ENCODE peak calls at places on chromosomes 16 and 17, in four cellular contexts. One of them, this sample, is unnamed.

GRCh38 chr17:81350320-81350686 is 45.0 kb upstream of the BAHCC1 start:
- DNase-seq in foreskin fibroblast: no peak
- DNase-seq in nephron progenitor cell: no peak
- DNase-seq in bronchial epithelial cell: peak
- DNase-seq in this sample: no peak

GRCh38 chr17:60142872-60143499 is 6.8 kb upstream of the CA4 start:
- DNase-seq in foreskin fibroblast: peak
- DNase-seq in nephron progenitor cell: peak
- DNase-seq in bronchial epithelial cell: peak
- DNase-seq in this sample: peak

GRCh38 chr16:46687486-46687885 is 1.5 kb downstream of the VPS35 start:
- DNase-seq in foreskin fibroblast: no peak
- DNase-seq in nephron progenitor cell: no peak
- DNase-seq in bronchial epithelial cell: no peak
- DNase-seq in this sample: no peak

GRCh38 chr16:23491490-23492391 is 18.6 kb downstream of the GGA2 start:
- DNase-seq in foreskin fibroblast: no peak
- DNase-seq in nephron progenitor cell: no peak
- DNase-seq in bronchial epithelial cell: peak
- DNase-seq in this sample: no peak

GRCh38 chr17:48545022-48545376 is at the start of gene HOXB2:
- DNase-seq in foreskin fibroblast: peak
- DNase-seq in nephron progenitor cell: peak
- DNase-seq in bronchial epithelial cell: no peak
- DNase-seq in this sample: no peak

GRCh38 chr17:43442711-43443110 is 41.1 kb upstream of the DHX8 start:
- DNase-seq in foreskin fibroblast: no peak
- DNase-seq in nephron progenitor cell: no peak
- DNase-seq in bronchial epithelial cell: peak
- DNase-seq in this sample: no peak

GRCh38 chr17:19410101-19410500 is 931 bp upstream of the RNF112 start:
- DNase-seq in foreskin fibroblast: no peak
- DNase-seq in nephron progenitor cell: no peak
- DNase-seq in bronchial epithelial cell: no peak
- DNase-seq in this sample: no peak

GRCh38 chr16:67641779-67642708 is 2.9 kb upstream of the CARMIL2 start:
- DNase-seq in foreskin fibroblast: no peak
- DNase-seq in nephron progenitor cell: no peak
- DNase-seq in bronchial epithelial cell: peak
- DNase-seq in this sample: no peak

GRCh38 chr17:50264263-50265113 is 9.8 kb upstream of the TMEM92 start:
- DNase-seq in foreskin fibroblast: peak
- DNase-seq in nephron progenitor cell: peak
- DNase-seq in bronchial epithelial cell: no peak
- DNase-seq in this sample: no peak

GRCh38 chr16:49502136-49502881 is 128.7 kb downstream of the C16orf78 start:
- DNase-seq in foreskin fibroblast: no peak
- DNase-seq in nephron progenitor cell: no peak
- DNase-seq in bronchial epithelial cell: no peak
- DNase-seq in this sample: no peak

GRCh38 chr17:58156839-58157803 is 8.9 kb downstream of the OR4D1 start:
- DNase-seq in foreskin fibroblast: no peak
- DNase-seq in nephron progenitor cell: peak
- DNase-seq in bronchial epithelial cell: no peak
- DNase-seq in this sample: peak

DNA sequence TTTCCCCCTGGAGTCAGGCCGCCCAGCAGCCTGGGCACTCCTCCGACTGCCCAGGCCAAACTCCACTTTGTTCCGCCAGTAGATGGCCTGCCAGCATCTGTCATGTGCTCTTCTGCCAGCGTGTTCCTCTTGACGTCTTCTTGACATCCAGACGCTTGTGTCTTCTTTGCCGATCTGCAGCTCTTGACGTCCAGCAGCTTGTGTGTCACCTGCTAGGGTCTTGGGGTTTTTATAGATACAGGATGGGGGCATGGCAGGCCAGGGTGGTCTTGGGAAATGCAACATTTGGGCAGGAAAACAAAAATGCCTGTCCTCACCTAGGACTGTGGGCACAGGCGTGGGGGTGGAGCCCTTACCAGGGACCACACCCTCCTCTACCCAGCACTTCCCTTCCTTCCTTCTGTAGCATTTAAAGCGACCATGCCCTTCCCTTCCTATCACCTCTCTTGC is 88.7 kb downstream of the BMERB1 start:
- DNase-seq in foreskin fibroblast: no peak
- DNase-seq in nephron progenitor cell: no peak
- DNase-seq in bronchial epithelial cell: no peak
- DNase-seq in this sample: no peak
- TF ChIP-seq CTCF in foreskin fibroblast: no peak
- TF ChIP-seq CTCF in nephron progenitor cell: no peak
- TF ChIP-seq CTCF in bronchial epithelial cell: peak
- TF ChIP-seq CTCF in this sample: no peak

GRCh38 chr17:4551141-4551540 is 4.0 kb downstream of the MYBBP1A start:
- DNase-seq in foreskin fibroblast: no peak
- DNase-seq in nephron progenitor cell: no peak
- DNase-seq in bronchial epithelial cell: no peak
- DNase-seq in this sample: peak
- TF ChIP-seq CTCF in foreskin fibroblast: no peak
- TF ChIP-seq CTCF in nephron progenitor cell: no peak
- TF ChIP-seq CTCF in bronchial epithelial cell: peak
- TF ChIP-seq CTCF in this sample: peak

GRCh38 chr16:66536525-66536924 is 13.4 kb downstream of the TK2 start:
- DNase-seq in foreskin fibroblast: no peak
- DNase-seq in nephron progenitor cell: no peak
- DNase-seq in bronchial epithelial cell: no peak
- DNase-seq in this sample: no peak
- TF ChIP-seq CTCF in foreskin fibroblast: no peak
- TF ChIP-seq CTCF in nephron progenitor cell: no peak
- TF ChIP-seq CTCF in bronchial epithelial cell: no peak
- TF ChIP-seq CTCF in this sample: no peak

GRCh38 chr16:2715519-2715918 is 4.5 kb downstream of the PRSS27 start:
- DNase-seq in foreskin fibroblast: peak
- DNase-seq in nephron progenitor cell: peak
- DNase-seq in bronchial epithelial cell: no peak
- DNase-seq in this sample: peak
- TF ChIP-seq CTCF in foreskin fibroblast: no peak
- TF ChIP-seq CTCF in nephron progenitor cell: no peak
- TF ChIP-seq CTCF in bronchial epithelial cell: no peak
- TF ChIP-seq CTCF in this sample: no peak

GRCh38 chr16:12193688-12194087 is 217.2 kb downstream of the SNX29 start:
- DNase-seq in foreskin fibroblast: no peak
- DNase-seq in nephron progenitor cell: no peak
- DNase-seq in bronchial epithelial cell: no peak
- DNase-seq in this sample: no peak
- TF ChIP-seq CTCF in foreskin fibroblast: no peak
- TF ChIP-seq CTCF in nephron progenitor cell: no peak
- TF ChIP-seq CTCF in bronchial epithelial cell: no peak
- TF ChIP-seq CTCF in this sample: no peak

GRCh38 chr17:11986939-11987329 is 10.3 kb downstream of the ZNF18 start:
- DNase-seq in foreskin fibroblast: peak
- DNase-seq in nephron progenitor cell: peak
- DNase-seq in bronchial epithelial cell: peak
- DNase-seq in this sample: no peak
- TF ChIP-seq CTCF in foreskin fibroblast: peak
- TF ChIP-seq CTCF in nephron progenitor cell: peak
- TF ChIP-seq CTCF in bronchial epithelial cell: peak
- TF ChIP-seq CTCF in this sample: peak

GRCh38 chr17:1767358-1767757 is 5.5 kb downstream of the SERPINF1 start:
- DNase-seq in foreskin fibroblast: no peak
- DNase-seq in nephron progenitor cell: no peak
- DNase-seq in bronchial epithelial cell: no peak
- DNase-seq in this sample: no peak
- TF ChIP-seq CTCF in foreskin fibroblast: no peak
- TF ChIP-seq CTCF in nephron progenitor cell: no peak
- TF ChIP-seq CTCF in bronchial epithelial cell: no peak
- TF ChIP-seq CTCF in this sample: no peak

DNA sequence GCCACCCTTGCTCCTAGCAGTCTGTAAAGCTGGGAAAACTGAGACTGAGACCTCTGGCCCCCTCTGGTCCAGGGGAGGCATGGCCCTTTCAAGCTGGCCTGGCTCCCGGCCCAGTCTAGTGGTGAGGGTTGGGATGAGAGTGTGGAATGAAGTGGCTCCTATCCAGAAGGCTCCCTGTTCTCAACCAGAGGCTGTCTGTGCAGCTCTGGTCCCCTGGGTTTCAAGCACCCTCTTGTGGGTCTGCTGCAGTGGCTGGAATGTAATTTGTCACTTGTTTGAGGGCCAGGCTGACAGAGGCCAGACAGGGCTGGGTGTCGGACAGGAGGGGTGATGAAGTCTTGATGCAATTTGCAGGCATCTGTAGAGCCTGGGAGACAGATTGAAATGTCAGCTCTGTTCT is 22.1 kb upstream of the PHF12 start:
- DNase-seq in foreskin fibroblast: no peak
- DNase-seq in nephron progenitor cell: no peak
- DNase-seq in bronchial epithelial cell: no peak
- DNase-seq in this sample: no peak
- TF ChIP-seq CTCF in foreskin fibroblast: no peak
- TF ChIP-seq CTCF in nephron progenitor cell: no peak
- TF ChIP-seq CTCF in bronchial epithelial cell: no peak
- TF ChIP-seq CTCF in this sample: no peak

DNA sequence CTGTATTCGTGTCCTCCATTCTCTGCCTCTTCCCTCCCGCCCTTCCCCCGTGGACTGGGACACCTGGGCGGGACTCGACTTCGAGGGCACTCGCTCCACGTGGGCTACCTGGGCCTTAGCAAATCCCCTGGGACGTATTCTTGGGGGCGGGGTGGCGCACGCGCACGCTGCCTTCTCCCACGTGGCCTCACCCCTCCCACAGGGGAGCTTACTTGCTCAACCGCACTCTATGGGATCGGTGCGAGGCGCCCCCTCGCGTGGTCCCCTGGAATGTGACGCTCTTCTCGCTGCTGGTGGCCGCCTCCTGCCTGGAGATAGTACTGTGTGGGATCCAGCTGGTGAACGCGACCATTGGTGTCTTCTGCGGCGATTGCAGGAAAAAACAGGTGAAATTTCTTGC is 3.5 kb downstream of the VMO1 start:
- DNase-seq in foreskin fibroblast: no peak
- DNase-seq in nephron progenitor cell: no peak
- DNase-seq in bronchial epithelial cell: no peak
- DNase-seq in this sample: no peak
- TF ChIP-seq CTCF in foreskin fibroblast: no peak
- TF ChIP-seq CTCF in nephron progenitor cell: no peak
- TF ChIP-seq CTCF in bronchial epithelial cell: no peak
- TF ChIP-seq CTCF in this sample: no peak